ENCODE peak calls at places on chromosomes 5 and 9, in ten cellular contexts. B is amniotic stem cell; D is stromal cell of bone marrow; K is stimulated activated CD8-positive, alpha-beta memory T cell treated with anti-CD3 and anti-CD28 coated beads, Interleukin-15, amount 100 ng/mL, for 1 hour; J is neural crest cell; X is naive B cell; M is hippocampal formation; L is NCI-H1105 treated with DMSO at 0.1 percent for 48 hours; T is RPMI7951; H is activated CD4-positive, CD25-positive, alpha-beta regulatory T cell treated with anti-CD3 and anti-CD28 coated beads, Interleukin-2, amount 50 U/mL, for 72 hours. O is an unnamed sample.

GRCh38 chr5:145246379-145246778 is 588.8 kb downstream of the PRELID2 start:
- DNase-seq in B (no peak), D (no peak), K (no peak), J (no peak), X (no peak), M (no peak), L (no peak), T (no peak), H (no peak), O (no peak)

GRCh38 chr9:71984388-71985069 is 73.1 kb downstream of the C9orf85 start:
- DNase-seq in B (peak; percentile 28), D (peak; percentile 28), K (no peak), J (no peak), X (no peak), M (no peak), L (no peak), T (peak; percentile 34), H (no peak), O (no peak)

GRCh38 chr9:21813575-21814473 is 11.4 kb downstream of the MTAP start:
- DNase-seq in B (peak; percentile 75), D (peak; percentile 80), K (peak; percentile 25), J (peak; percentile 51), X (peak; percentile 66), M (peak; percentile 76), L (peak; percentile 52), T (peak; percentile 78), H (no peak), O (peak; percentile 59)

GRCh38 chr5:145246961-145247744 is 588.0 kb downstream of the PRELID2 start:
- DNase-seq in B (no peak), D (peak; percentile 35), K (no peak), J (no peak), X (no peak), M (no peak), L (no peak), T (no peak), H (no peak), O (no peak)

GRCh38 chr5:98498028-98498427 is 275.4 kb upstream of the RGMB start:
- DNase-seq in B (no peak), D (no peak), K (no peak), J (no peak), X (no peak), M (no peak), L (no peak), T (no peak), H (no peak), O (no peak)

GRCh38 chr5:121693864-121694263 is 157.8 kb upstream of the FTMT start:
- DNase-seq in B (no peak), D (no peak), K (no peak), J (no peak), X (no peak), M (no peak), L (no peak), T (peak; percentile 83), H (no peak), O (no peak)

GRCh38 chr9:106862946-106863740 is at the start of gene ZNF462:
- DNase-seq in B (peak; percentile 51), D (no peak), K (no peak), J (peak; percentile 36), X (no peak), M (peak; percentile 71), L (peak; percentile 62), T (peak; percentile 81), H (no peak), O (no peak)

GRCh38 chr9:92642599-92642998 is 27.3 kb downstream of the IPPK start:
- DNase-seq in B (no peak), D (no peak), K (no peak), J (no peak), X (no peak), M (no peak), L (no peak), T (no peak), H (no peak), O (no peak)

GRCh38 chr9:42852133-42852532 is 668.7 kb downstream of the SPATA31A6 start:
- DNase-seq in B (no peak), D (peak; percentile 4), K (no peak), J (peak; percentile 27), X (no peak), M (no peak), L (peak; percentile 53), T (peak; percentile 59), H (no peak), O (peak; percentile 0)

GRCh38 chr5:127849891-127850290 is 146.7 kb downstream of the CCDC192 start:
- DNase-seq in B (no peak), D (no peak), K (no peak), J (no peak), X (no peak), M (no peak), L (no peak), T (no peak), H (no peak), O (no peak)

GRCh38 chr5:137072376-137073174 is 426.6 kb downstream of the SPOCK1 start:
- DNase-seq in B (no peak), D (peak; percentile 48), K (no peak), J (no peak), X (no peak), M (no peak), L (no peak), T (peak; percentile 17), H (no peak), O (no peak)

GRCh38 chr5:43802119-43802518 is 199.1 kb downstream of the NNT start:
- DNase-seq in B (no peak), D (peak; percentile 97), K (no peak), J (no peak), X (no peak), M (no peak), L (no peak), T (peak; percentile 59), H (no peak), O (no peak)

GRCh38 chr9:133889498-133890301 is 102.4 kb downstream of the VAV2 start:
- DNase-seq in B (no peak), D (peak; percentile 14), K (no peak), J (no peak), X (no peak), M (no peak), L (no peak), T (peak; percentile 27), H (no peak), O (no peak)

GRCh38 chr5:167970002-167970401 is 321.4 kb upstream of the WWC1 start:
- DNase-seq in B (no peak), D (no peak), K (no peak), J (no peak), X (no peak), M (no peak), L (no peak), T (peak; percentile 66), H (no peak), O (no peak)

GRCh38 chr9:34592895-34593601 is 3.5 kb upstream of the CNTFR start:
- DNase-seq in B (no peak), D (no peak), K (no peak), J (no peak), X (no peak), M (peak; percentile 46), L (no peak), T (peak; percentile 8), H (no peak), O (no peak)

GRCh38 chr5:10695055-10695649 is 65.9 kb downstream of the DAP start:
- DNase-seq in B (peak; percentile 56), D (peak; percentile 53), K (no peak), J (peak; percentile 53), X (no peak), M (peak; percentile 72), L (peak; percentile 72), T (peak; percentile 67), H (no peak), O (no peak)

GRCh38 chr5:73519531-73520283 is 21.5 kb downstream of the BTF3 start:
- DNase-seq in B (peak; percentile 31), D (peak; percentile 63), K (peak; percentile 30), J (peak; percentile 63), X (peak; percentile 60), M (peak; percentile 66), L (peak; percentile 61), T (peak; percentile 79), H (peak; percentile 52), O (peak; percentile 55)

GRCh38 chr5:151040211-151040747 is 19.9 kb downstream of the GPX3 start:
- DNase-seq in B (no peak), D (no peak), K (no peak), J (no peak), X (no peak), M (no peak), L (no peak), T (no peak), H (no peak), O (no peak)

GRCh38 chr9:93223241-93224180 is 39.6 kb downstream of the WNK2 start:
- DNase-seq in B (peak; percentile 71), D (peak; percentile 28), K (no peak), J (no peak), X (no peak), M (no peak), L (peak; percentile 83), T (peak; percentile 69), H (no peak), O (no peak)

GRCh38 chr9:110599468-110599867 is 19.9 kb upstream of the SVEP1 start:
- DNase-seq in B (no peak), D (no peak), K (no peak), J (no peak), X (no peak), M (no peak), L (no peak), T (peak; percentile 86), H (no peak), O (no peak)

GRCh38 chr5:80990971-80991370 is 30.8 kb downstream of the RASGRF2 start:
- DNase-seq in B (no peak), D (no peak), K (no peak), J (no peak), X (no peak), M (no peak), L (no peak), T (no peak), H (no peak), O (no peak)

GRCh38 chr5:116395708-116396203 is 178.9 kb downstream of the SEMA6A start:
- DNase-seq in B (no peak), D (no peak), K (no peak), J (no peak), X (no peak), M (no peak), L (no peak), T (no peak), H (no peak), O (no peak)

GRCh38 chr5:71982717-71983395 is 124.4 kb upstream of the MAP1B start:
- DNase-seq in B (no peak), D (no peak), K (no peak), J (no peak), X (no peak), M (no peak), L (no peak), T (no peak), H (no peak), O (no peak)

GRCh38 chr5:147522435-147522834 is 12.6 kb upstream of the DPYSL3 start:
- DNase-seq in B (no peak), D (no peak), K (no peak), J (no peak), X (no peak), M (no peak), L (peak; percentile 14), T (peak; percentile 79), H (no peak), O (peak; percentile 51)

GRCh38 chr9:89461302-89461701 is 36.6 kb downstream of the SEMA4D start:
- DNase-seq in B (no peak), D (peak; percentile 53), K (no peak), J (no peak), X (no peak), M (no peak), L (no peak), T (peak; percentile 1), H (no peak), O (no peak)

GRCh38 chr5:111976705-111977104 is 219.7 kb upstream of the NREP start:
- DNase-seq in B (no peak), D (peak; percentile 69), K (no peak), J (no peak), X (no peak), M (no peak), L (no peak), T (no peak), H (no peak), O (no peak)

GRCh38 chr5:138468966-138469539 is 3.8 kb downstream of the EGR1 start:
- DNase-seq in B (peak; percentile 58), D (no peak), K (no peak), J (no peak), X (no peak), M (no peak), L (no peak), T (no peak), H (no peak), O (no peak)

GRCh38 chr5:133867341-133867740 is 101.1 kb downstream of the C5orf15 start:
- DNase-seq in B (no peak), D (no peak), K (no peak), J (no peak), X (no peak), M (no peak), L (no peak), T (no peak), H (no peak), O (no peak)